ENCODE peak calls at places on chromosomes 16 and 17, in six cellular contexts. U is mucosa of descending colon, W is epithelial cell of esophagus, N is kidney epithelial cell, L is sigmoid colon, R is Peyer's patch. P is an unnamed sample.
A peak's percentile ranks its signal among the peaks of the same experiment; 100 is the strongest.

GRCh38 chr17:79840989-79841286 is 1.7 kb upstream of the CBX4 start:
- DNase-seq in W (no peak), U (no peak), N (no peak), R (no peak), L (no peak), P (no peak)

GRCh38 chr16:84449156-84450140 is 55.0 kb downstream of the MEAK7 start:
- DNase-seq in N (no peak), R (no peak), W (no peak), U (peak; percentile 82), L (peak; percentile 49), P (no peak)

GRCh38 chr16:30186782-30187555 is 3.6 kb downstream of the CORO1A start:
- DNase-seq in N (no peak), U (peak; percentile 88), W (peak; percentile 60), L (peak; percentile 81), R (peak; percentile 93), P (no peak)

GRCh38 chr16:57299009-57299718 is 14.7 kb upstream of the PLLP start:
- DNase-seq in W (peak; percentile 75), R (no peak), U (no peak), L (peak; percentile 40), N (peak; percentile 44), P (no peak)

GRCh38 chr17:66255112-66255511 is 25.9 kb upstream of the APOH start:
- DNase-seq in L (no peak), R (no peak), U (no peak), N (peak; percentile 49), W (peak; percentile 80), P (no peak)

GRCh38 chr17:50458290-50458689 is 10.4 kb downstream of the CHAD start:
- DNase-seq in U (no peak), W (peak; percentile 64), N (no peak), R (no peak), L (no peak), P (no peak)

GRCh38 chr17:45020354-45021138 is 30.9 kb downstream of the DCAKD start:
- DNase-seq in L (peak; percentile 76), U (peak; percentile 43), W (peak; percentile 44), R (no peak), N (peak; percentile 19), P (no peak)

GRCh38 chr17:11514981-11515680 is 83.1 kb upstream of the DNAH9 start:
- DNase-seq in L (no peak), R (no peak), N (no peak), W (no peak), U (no peak), P (no peak)

GRCh38 chr16:80915079-80915450 is 91.6 kb downstream of the CMC2 start:
- DNase-seq in R (no peak), W (no peak), N (no peak), U (no peak), L (no peak), P (no peak)

GRCh38 chr16:80910434-80910833 is 96.3 kb downstream of the CMC2 start:
- DNase-seq in L (no peak), R (no peak), U (no peak), N (no peak), W (no peak), P (no peak)

GRCh38 chr16:80914379-80915078 is 92.2 kb downstream of the CMC2 start:
- DNase-seq in R (no peak), W (no peak), L (no peak), U (no peak), N (no peak), P (no peak)

GRCh38 chr16:80912651-80913050 is 94.0 kb downstream of the CMC2 start:
- DNase-seq in L (no peak), U (no peak), W (peak; percentile 79), R (no peak), N (no peak), P (no peak)

GRCh38 chr16:80913397-80913796 is 93.3 kb downstream of the CMC2 start:
- DNase-seq in W (no peak), R (no peak), L (no peak), N (no peak), U (no peak), P (no peak)
- TF ChIP-seq CTCF in W (no peak), R (no peak), L (no peak), N (no peak), U (no peak), P (no peak)

GRCh38 chr16:55333690-55334089 is 9.7 kb downstream of the IRX6 start:
- DNase-seq in W (no peak), R (no peak), U (no peak), L (no peak), N (no peak), P (no peak)
- H3K4me3 ChIP-seq in W (no peak overlapping the region), R (no peak overlapping the region), U (no peak overlapping the region), L (no peak overlapping the region), N (no peak overlapping the region), P (no peak overlapping the region)

GRCh38 chr17:16415031-16415924 is at the start of gene TRPV2:
- DNase-seq in L (no peak), R (peak; percentile 74), U (peak; percentile 69), W (no peak), N (no peak), P (no peak)
- TF ChIP-seq CTCF in L (no peak), R (peak; percentile 46), U (peak; percentile 21), W (peak; percentile 15), N (peak; percentile 32), P (peak; percentile 29)

GRCh38 chr16:67844441-67844840 is 2.3 kb upstream of the NUTF2 start:
- DNase-seq in W (peak; percentile 83), N (no peak), U (no peak), R (no peak), L (no peak), P (no peak)
- H3K4me3 ChIP-seq in W (no peak overlapping the region), N (no peak overlapping the region), U (no peak overlapping the region), R (no peak overlapping the region), L (no peak overlapping the region), P (peak overlapping the region; percentile 99)

GRCh38 chr16:28917095-28917494 is 7.9 kb downstream of the RABEP2 start:
- DNase-seq in L (no peak), N (no peak), W (no peak), U (no peak), R (no peak), P (no peak)
- TF ChIP-seq CTCF in L (no peak), N (no peak), W (no peak), U (no peak), R (no peak), P (no peak)

P was measured in HFF-Myc.